ENCODE peak calls at places on chromosomes 12 and 14, in five cellular contexts. K, X, Z, B and Q are unnamed samples.

GRCh38 chr12:14395059-14395778 is 29.7 kb downstream of the ATF7IP start:
- DNase-seq in K (no peak), X (no peak), Z (no peak), B (no peak), Q (no peak)

GRCh38 chr14:93137864-93138263 is 22.1 kb upstream of the ITPK1 start:
- DNase-seq in K (no peak), X (no peak), Z (no peak), B (peak), Q (no peak)

GRCh38 chr12:6647083-6647604 is at the start of gene ACRBP:
- DNase-seq in K (peak), X (no peak), Z (peak), B (peak), Q (no peak)

GRCh38 chr14:35366048-35366428 is 38.5 kb downstream of the NFKBIA start:
- DNase-seq in K (no peak), X (no peak), Z (peak), B (no peak), Q (no peak)

GRCh38 chr14:34463598-34463961 is 1.5 kb upstream of the SPTSSA start:
- DNase-seq in K (no peak), X (no peak), Z (no peak), B (no peak), Q (no peak)

GRCh38 chr14:94771191-94771905 is 1.4 kb upstream of the GSC start:
- DNase-seq in K (no peak), X (no peak), Z (no peak), B (no peak), Q (no peak)

GRCh38 chr12:111574797-111575443 is 24.2 kb downstream of the ATXN2 start:
- DNase-seq in K (no peak), X (no peak), Z (no peak), B (no peak), Q (no peak)

GRCh38 chr14:69317780-69318179 is 57.8 kb downstream of the GALNT16 start:
- DNase-seq in K (no peak), X (no peak), Z (no peak), B (peak), Q (no peak)

GRCh38 chr14:87097021-87097420 is 896.0 kb downstream of the GALC start:
- DNase-seq in K (no peak), X (no peak), Z (no peak), B (no peak), Q (peak)

GRCh38 chr12:78863482-78864427 is 819 bp upstream of the SYT1 start:
- DNase-seq in K (peak), X (no peak), Z (peak), B (peak), Q (peak)

GRCh38 chr14:63867926-63868921 is 15.4 kb downstream of the SYNE2 start:
- DNase-seq in K (no peak), X (no peak), Z (no peak), B (no peak), Q (no peak)

GRCh38 chr12:53624956-53625355 is 1.2 kb downstream of the ATF7 start:
- DNase-seq in K (no peak), X (no peak), Z (no peak), B (no peak), Q (no peak)

GRCh38 chr12:93173178-93173957 is 204.4 kb upstream of the NUDT4 start:
- DNase-seq in K (no peak), X (no peak), Z (no peak), B (no peak), Q (no peak)

GRCh38 chr12:93176610-93177126 is 201.1 kb upstream of the NUDT4 start:
- DNase-seq in K (no peak), X (no peak), Z (no peak), B (no peak), Q (no peak)

GRCh38 chr12:93174473-93174872 is 203.3 kb upstream of the NUDT4 start:
- DNase-seq in K (no peak), X (no peak), Z (no peak), B (no peak), Q (no peak)

GRCh38 chr12:93176166-93176565 is 201.6 kb upstream of the NUDT4 start:
- DNase-seq in K (no peak), X (no peak), Z (no peak), B (no peak), Q (no peak)

DNA sequence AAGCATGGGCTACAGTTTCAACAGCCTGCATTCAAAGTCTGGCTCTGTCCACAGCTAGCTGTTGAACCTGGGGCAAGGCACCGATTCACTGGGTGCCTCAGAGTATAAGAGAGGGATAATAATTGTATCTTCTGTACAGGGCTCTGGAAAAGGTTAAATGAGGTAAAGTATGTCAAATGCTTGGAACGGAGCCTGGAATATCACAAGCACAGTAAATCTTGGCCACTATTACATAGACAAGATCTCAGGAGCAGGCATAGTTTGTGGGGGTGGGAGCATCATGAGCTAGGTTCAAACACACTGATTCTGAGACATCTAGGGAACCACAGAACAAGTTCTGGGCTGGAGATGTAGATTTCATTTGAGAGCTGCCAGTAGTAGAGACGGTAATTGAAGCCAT is 203.7 kb upstream of the NUDT4 start:
- DNase-seq in K (no peak), X (no peak), Z (no peak), B (no peak), Q (peak)
- H3K4me3 ChIP-seq in K (no peak), X (no peak), Z (no peak), B (no peak), Q (no peak)

GRCh38 chr12:632102-632696 is 31.0 kb downstream of the NINJ2 start:
- DNase-seq in K (peak), X (peak), Z (no peak), B (no peak), Q (peak)
- H3K4me3 ChIP-seq in K (no peak), X (no peak), Z (no peak), B (no peak), Q (no peak)

GRCh38 chr12:870378-870777 is 79.1 kb downstream of the RAD52 start:
- DNase-seq in K (no peak), X (no peak), Z (no peak), B (no peak), Q (no peak)
- H3K4me3 ChIP-seq in K (no peak), X (no peak), Z (no peak), B (no peak), Q (no peak)

GRCh38 chr14:22319526-22320352 is 269.3 kb downstream of the DAD1 start:
- DNase-seq in K (no peak), X (no peak), Z (no peak), B (peak), Q (peak)
- H3K4me3 ChIP-seq in K (no peak), X (no peak), Z (no peak), B (no peak), Q (no peak)

GRCh38 chr12:49901986-49902385 is 1.7 kb downstream of the FAIM2 start:
- DNase-seq in K (no peak), X (no peak), Z (no peak), B (no peak), Q (no peak)

GRCh38 chr12:49901026-49901425 is 2.7 kb downstream of the FAIM2 start:
- DNase-seq in K (no peak), X (no peak), Z (no peak), B (no peak), Q (no peak)

GRCh38 chr12:49903700-49904423 is at the start of gene FAIM2:
- DNase-seq in K (no peak), X (no peak), Z (peak), B (peak), Q (peak)

GRCh38 chr12:49903351-49903699 is 375 bp downstream of the FAIM2 start:
- DNase-seq in K (no peak), X (no peak), Z (peak), B (no peak), Q (no peak)

GRCh38 chr12:49902399-49903350 is 1.0 kb downstream of the FAIM2 start:
- DNase-seq in K (peak), X (no peak), Z (peak), B (no peak), Q (no peak)
- H3K4me3 ChIP-seq in K (no peak), X (no peak), Z (peak), B (no peak), Q (no peak)

GRCh38 chr12:62468394-62468793 is 1.8 kb downstream of the MON2 start:
- DNase-seq in K (no peak), X (no peak), Z (no peak), B (no peak), Q (no peak)
- H3K4me3 ChIP-seq in K (no peak), X (peak), Z (peak), B (peak), Q (peak)

DNA sequence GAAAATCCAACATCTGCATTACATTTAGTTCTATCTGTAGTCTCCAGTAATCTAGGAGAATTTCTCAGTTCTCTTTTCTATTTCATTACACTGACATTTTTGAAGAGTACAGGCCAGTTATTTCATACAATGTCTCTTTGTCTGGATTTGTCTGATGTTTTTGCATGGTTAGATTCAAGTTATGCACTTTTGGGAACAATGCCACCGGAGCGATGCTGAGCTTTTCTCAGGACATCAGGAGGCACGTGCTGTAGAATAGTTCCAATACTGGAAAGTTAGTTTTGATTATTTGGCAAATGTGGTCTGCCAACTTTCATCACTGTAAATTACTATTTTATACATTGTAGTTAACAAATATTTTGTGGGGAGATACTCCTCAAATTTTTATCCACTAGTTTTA is 43.1 kb downstream of the ALDH1L2 start:
- DNase-seq in K (no peak), X (no peak), Z (no peak), B (no peak), Q (no peak)
- H3K4me3 ChIP-seq in K (no peak), X (no peak), Z (no peak), B (no peak), Q (no peak)

GRCh38 chr12:124556067-124556466 is 11.3 kb downstream of the NCOR2 start:
- DNase-seq in K (no peak), X (no peak), Z (no peak), B (no peak), Q (no peak)

GRCh38 chr12:124554429-124555029 is 12.9 kb downstream of the NCOR2 start:
- DNase-seq in K (no peak), X (no peak), Z (no peak), B (peak), Q (no peak)

GRCh38 chr12:124556896-124557501 is 10.4 kb downstream of the NCOR2 start:
- DNase-seq in K (no peak), X (no peak), Z (no peak), B (peak), Q (no peak)

GRCh38 chr12:124553862-124554428 is 13.5 kb downstream of the NCOR2 start:
- DNase-seq in K (no peak), X (no peak), Z (no peak), B (peak), Q (no peak)

DNA sequence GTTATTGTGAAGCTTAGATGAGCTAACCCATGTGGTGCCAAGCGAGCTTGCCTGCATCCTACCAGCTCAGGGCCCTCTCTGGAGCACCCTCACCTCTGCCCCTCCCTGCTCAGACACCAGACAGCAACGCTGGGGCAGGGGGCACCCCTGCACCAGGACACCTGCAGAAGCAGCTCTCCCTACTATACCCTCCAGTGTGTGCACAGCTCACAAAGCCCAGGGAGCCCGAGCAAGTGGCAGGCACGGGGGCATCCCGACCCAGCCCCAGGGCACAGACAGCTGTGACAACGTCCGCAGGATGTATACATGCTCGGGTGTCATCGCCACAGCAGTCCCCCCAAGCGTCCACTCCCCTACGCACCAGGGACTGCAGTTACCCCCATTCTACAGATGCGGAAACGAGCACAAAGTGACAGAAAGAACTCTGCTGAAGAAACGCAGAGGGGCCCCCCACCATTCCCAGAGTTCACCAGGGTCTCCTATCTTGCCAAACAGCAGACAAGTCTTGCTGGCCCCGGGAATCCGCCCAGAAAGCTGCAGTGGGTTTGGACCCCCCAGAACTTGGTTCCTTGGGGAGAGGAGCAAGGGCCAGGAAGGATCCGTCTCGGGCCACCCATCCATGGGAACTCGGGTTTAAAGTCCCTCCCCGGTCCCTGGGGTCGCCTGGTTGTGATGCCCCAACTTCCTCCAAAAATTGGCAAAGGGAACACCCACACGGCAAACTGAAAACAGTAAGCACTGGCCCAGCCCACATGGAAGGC is 12.1 kb downstream of the NCOR2 start:
- DNase-seq in K (no peak), X (no peak), Z (no peak), B (peak), Q (no peak)
- H3K4me3 ChIP-seq in K (no peak), X (no peak), Z (no peak), B (no peak), Q (no peak)

GRCh38 chr14:85529803-85530574 is at the start of gene FLRT2:
- DNase-seq in K (peak), X (no peak), Z (peak), B (peak), Q (peak)
- H3K4me3 ChIP-seq in K (peak), X (peak), Z (peak), B (peak), Q (peak)

GRCh38 chr14:75979641-75980422 is 2.0 kb downstream of the TGFB3 start:
- DNase-seq in K (no peak), X (no peak), Z (peak), B (peak), Q (no peak)
- H3K4me3 ChIP-seq in K (no peak), X (no peak), Z (peak), B (peak), Q (no peak)